ENCODE peak calls at places on chromosome 7, in five cellular contexts. R is adrenal gland, L is fibroblast of mammary gland, O is fibroblast of lung, E is choroid plexus epithelial cell. S is an unnamed sample.

GRCh38 chr7:158818325-158819213 is 10.7 kb downstream of the ESYT2 start:
- DNase-seq in L (peak; percentile 99), E (peak; percentile 98), O (peak; percentile 98), R (peak; percentile 89), S (peak; percentile 93)

GRCh38 chr7:157506268-157506667 is 169.5 kb downstream of the DNAJB6 start:
- DNase-seq in E (no peak), O (no peak), R (no peak), L (no peak), S (no peak)

GRCh38 chr7:102009628-102010027 is 192.2 kb downstream of the CUX1 start:
- DNase-seq in E (peak; percentile 59), L (no peak), R (no peak), O (peak; percentile 82), S (peak; percentile 50)

GRCh38 chr7:95753440-95753839 is 18.9 kb upstream of the DYNC1I1 start:
- DNase-seq in O (no peak), E (no peak), L (no peak), R (no peak), S (no peak)

GRCh38 chr7:131312838-131313237 is 14.8 kb upstream of the MKLN1 start:
- DNase-seq in O (no peak), R (no peak), L (no peak), E (no peak), S (no peak)

GRCh38 chr7:108103566-108104298 is 26.4 kb downstream of the LAMB4 start:
- DNase-seq in R (no peak), E (peak; percentile 60), O (no peak), L (peak; percentile 61), S (peak; percentile 48)

GRCh38 chr7:35831208-35831607 is 30.4 kb downstream of the SEPTIN7 start:
- DNase-seq in E (peak; percentile 28), O (peak; percentile 62), L (no peak), R (no peak), S (peak; percentile 27)

GRCh38 chr7:29848941-29849340 is 42.6 kb downstream of the WIPF3 start:
- DNase-seq in L (no peak), R (no peak), E (no peak), O (no peak), S (no peak)

GRCh38 chr7:93147358-93147757 is 827 bp downstream of the SAMD9L start:
- DNase-seq in E (peak; percentile 68), L (peak; percentile 61), O (peak; percentile 69), R (peak; percentile 20), S (peak; percentile 70)

GRCh38 chr7:74466196-74466813 is 12.6 kb downstream of the GTF2IRD1 start:
- DNase-seq in L (no peak), O (no peak), E (no peak), R (peak; percentile 48), S (no peak)

GRCh38 chr7:39683216-39683845 is 60.0 kb downstream of the RALA start:
- DNase-seq in L (peak; percentile 82), R (no peak), E (peak; percentile 52), O (peak; percentile 72), S (peak; percentile 78)

GRCh38 chr7:158973440-158973839 is 117.1 kb downstream of the DYNC2I1 start:
- DNase-seq in R (no peak), O (no peak), E (peak; percentile 39), L (no peak), S (no peak)

GRCh38 chr7:156984209-156984891 is 26.1 kb downstream of the MNX1 start:
- DNase-seq in R (no peak), E (peak; percentile 58), O (no peak), L (peak; percentile 85), S (peak; percentile 70)

GRCh38 chr7:155198901-155199845 is 98.5 kb upstream of the INSIG1 start:
- DNase-seq in O (peak; percentile 81), E (peak; percentile 42), R (no peak), L (peak; percentile 65), S (peak; percentile 74)

GRCh38 chr7:33183504-33183903 is 54.1 kb downstream of the BBS9 start:
- DNase-seq in O (no peak), E (no peak), R (no peak), L (peak; percentile 32), S (no peak)

GRCh38 chr7:26515462-26515861 is 223.8 kb downstream of the SNX10 start:
- DNase-seq in O (no peak), E (peak; percentile 2), L (no peak), R (no peak), S (no peak)

GRCh38 chr7:64893401-64893800 is 9.7 kb upstream of the ZNF273 start:
- DNase-seq in R (no peak), L (no peak), E (no peak), O (no peak), S (no peak)

GRCh38 chr7:36154255-36155212 is 1.5 kb downstream of the EEPD1 start:
- DNase-seq in O (no peak), E (no peak), L (no peak), R (peak; percentile 32), S (no peak)

GRCh38 chr7:157493017-157493416 is 156.2 kb downstream of the DNAJB6 start:
- DNase-seq in L (no peak), E (no peak), O (no peak), R (no peak), S (no peak)

GRCh38 chr7:149500910-149501309 is 3.3 kb upstream of the ZNF746 start:
- DNase-seq in O (no peak), R (no peak), L (no peak), E (no peak), S (peak; percentile 42)

GRCh38 chr7:137923380-137923779 is 76.6 kb upstream of the DGKI start:
- DNase-seq in E (peak; percentile 57), R (no peak), L (peak; percentile 94), O (peak; percentile 86), S (peak; percentile 41)

GRCh38 chr7:66638309-66639099 is 9.8 kb downstream of the KCTD7 start:
- DNase-seq in E (no peak), R (no peak), L (no peak), O (no peak), S (no peak)

GRCh38 chr7:36784991-36785940 is 61.0 kb upstream of the AOAH start:
- DNase-seq in E (peak; percentile 6), O (no peak), L (no peak), R (peak; percentile 29), S (no peak)

GRCh38 chr7:128727239-128727638 is 11.9 kb upstream of the CALU start:
- DNase-seq in L (no peak), O (no peak), R (no peak), E (no peak), S (no peak)

GRCh38 chr7:1094870-1095269 is 7.0 kb downstream of the GPER1 start:
- DNase-seq in O (no peak), E (no peak), L (no peak), R (peak; percentile 12), S (no peak)

GRCh38 chr7:80453699-80454340 is 58.0 kb downstream of the GNAT3 start:
- DNase-seq in R (no peak), O (no peak), E (peak; percentile 66), L (peak; percentile 44), S (peak; percentile 61)

GRCh38 chr7:20249924-20250323 is 32.7 kb upstream of the MACC1 start:
- DNase-seq in L (no peak), E (peak; percentile 30), O (peak; percentile 93), R (no peak), S (no peak)

GRCh38 chr7:83161851-83162401 is 758 bp downstream of the PCLO start:
- DNase-seq in E (no peak), R (no peak), L (no peak), O (no peak), S (no peak)

GRCh38 chr7:147708871-147709270 is 881.7 kb upstream of the C7orf33 start:
- DNase-seq in E (no peak), L (no peak), O (no peak), R (no peak), S (no peak)

GRCh38 chr7:91554893-91555292 is 290.7 kb downstream of the FZD1 start:
- DNase-seq in L (no peak), R (no peak), O (no peak), E (no peak), S (no peak)

GRCh38 chr7:128869138-128869943 is 6.7 kb downstream of the ATP6V1F start:
- DNase-seq in R (peak; percentile 40), E (peak; percentile 37), O (peak; percentile 42), L (peak; percentile 32), S (no peak)

GRCh38 chr7:444606-445005 is 75.0 kb downstream of the PDGFA start:
- DNase-seq in E (no peak), O (no peak), R (no peak), L (no peak), S (peak; percentile 59)

GRCh38 chr7:17376595-17376994 is 78.1 kb downstream of the AHR start:
- DNase-seq in R (no peak), E (no peak), L (no peak), O (no peak), S (no peak)
- H3K4me3 ChIP-seq in R (no peak overlapping the region), E (no peak overlapping the region), L (no peak overlapping the region), O (no peak overlapping the region), S (no peak overlapping the region)

GRCh38 chr7:5139998-5140397 is 50.0 kb upstream of the WIPI2 start:
- DNase-seq in O (peak; percentile 3), E (peak; percentile 25), R (no peak), L (peak; percentile 23), S (peak; percentile 8)
- TF ChIP-seq CTCF in O (peak; percentile 40), E (peak; percentile 59), R (peak; percentile 47), L (peak; percentile 47), S (peak; percentile 25)

GRCh38 chr7:71860572-71860971 is 551.6 kb downstream of the CALN1 start:
- DNase-seq in L (no peak), R (no peak), E (no peak), O (no peak), S (no peak)
- H3K4me3 ChIP-seq in L (no peak overlapping the region), R (no peak overlapping the region), E (no peak overlapping the region), O (no peak overlapping the region), S (no peak overlapping the region)

GRCh38 chr7:51369746-51370145 is 53.1 kb upstream of the COBL start:
- DNase-seq in E (peak; percentile 18), L (no peak), O (no peak), R (no peak), S (peak; percentile 11)
- TF ChIP-seq CTCF in E (peak; percentile 37), L (peak; percentile 38), O (peak; percentile 31), R (peak; percentile 36), S (peak; percentile 33)

DNA sequence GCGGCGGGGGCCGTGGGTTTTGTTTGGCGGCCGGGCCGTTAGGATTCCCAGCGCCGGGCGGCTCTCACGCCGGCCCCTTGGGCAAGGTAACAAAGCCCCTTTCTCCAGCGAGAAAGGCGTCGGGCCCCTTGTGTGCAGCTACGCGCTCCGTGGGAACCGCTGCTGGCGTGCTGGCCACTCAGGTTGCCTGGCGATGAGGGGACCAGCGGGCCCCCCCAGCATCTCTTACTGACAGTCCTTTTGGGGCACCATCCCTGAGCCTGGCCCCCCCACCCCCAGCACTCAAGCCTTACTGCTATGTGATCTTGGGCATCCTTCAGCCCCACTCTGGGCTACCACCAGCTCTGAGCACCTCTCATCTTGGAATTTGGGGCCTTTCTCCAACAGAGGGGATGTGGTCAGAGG is 1.8 kb downstream of the LFNG start:
- DNase-seq in L (no peak), R (no peak), E (no peak), O (no peak), S (no peak)
- H3K4me3 ChIP-seq in L (peak overlapping the region; percentile 6), R (no peak overlapping the region), E (peak overlapping the region; percentile 28), O (no peak overlapping the region), S (no peak overlapping the region)

GRCh38 chr7:151091431-151091830 is 5.2 kb downstream of the AGAP3 start:
- DNase-seq in E (peak; percentile 22), L (peak; percentile 39), O (no peak), R (peak; percentile 19), S (no peak)
- TF ChIP-seq CTCF in E (peak; percentile 77), L (peak; percentile 66), O (peak; percentile 68), R (peak; percentile 34), S (peak; percentile 57)